ENCODE peak calls at places on chromosomes 2 and 18, in six cellular contexts. J, F, X, G, O and W are unnamed samples.

GRCh38 chr2:7203056-7203467 is 285.9 kb downstream of the RNF144A start:
- DNase-seq in O (no peak), X (peak), F (no peak), J (peak), G (peak), W (peak)

GRCh38 chr18:74115046-74115445 is 32.6 kb downstream of the FBXO15 start:
- DNase-seq in G (no peak), F (no peak), X (no peak), O (peak), J (no peak), W (no peak)

GRCh38 chr2:56816666-56817065 is 632.9 kb downstream of the CCDC85A start:
- DNase-seq in X (peak), O (no peak), J (no peak), G (no peak), F (no peak), W (no peak)

GRCh38 chr2:231941673-231942072 is 15.5 kb upstream of the NPPC start:
- DNase-seq in J (no peak), O (no peak), X (no peak), F (no peak), G (no peak), W (no peak)

GRCh38 chr2:229586012-229586411 is 128.3 kb downstream of the DNER start:
- DNase-seq in F (no peak), J (no peak), G (no peak), X (no peak), O (no peak), W (no peak)

GRCh38 chr2:68879296-68879695 is 8.1 kb upstream of the BMP10 start:
- DNase-seq in G (no peak), X (no peak), F (no peak), O (no peak), J (no peak), W (no peak)

GRCh38 chr2:155010925-155011324 is 312.4 kb downstream of the KCNJ3 start:
- DNase-seq in F (no peak), J (no peak), X (no peak), O (no peak), G (no peak), W (no peak)

GRCh38 chr18:68847219-68847860 is 49.5 kb downstream of the CCDC102B start:
- DNase-seq in X (no peak), O (no peak), J (no peak), G (peak), F (no peak), W (no peak)

GRCh38 chr2:37005118-37005868 is 39.0 kb upstream of the STRN start:
- DNase-seq in X (no peak), J (peak), O (no peak), G (peak), F (no peak), W (no peak)

GRCh38 chr2:23418490-23418911 is 33.5 kb downstream of the KLHL29 start:
- DNase-seq in X (no peak), G (no peak), O (peak), J (no peak), F (no peak), W (no peak)

GRCh38 chr2:67649331-67650071 is 252.4 kb downstream of the ETAA1 start:
- DNase-seq in J (peak), O (no peak), G (no peak), F (no peak), X (peak), W (no peak)

GRCh38 chr2:144675731-144676130 is 155.8 kb upstream of the ZEB2 start:
- DNase-seq in F (no peak), G (no peak), J (no peak), O (no peak), X (no peak), W (no peak)

GRCh38 chr18:13540783-13541182 is 185.6 kb downstream of the FAM210A start:
- DNase-seq in G (peak), X (no peak), F (no peak), O (no peak), J (no peak), W (no peak)

GRCh38 chr2:185255566-185255965 is 483.0 kb upstream of the FSIP2 start:
- DNase-seq in O (no peak), X (no peak), G (no peak), J (no peak), F (no peak), W (no peak)

GRCh38 chr2:133839677-133840076 is 271.4 kb upstream of the NCKAP5 start:
- DNase-seq in O (no peak), J (no peak), X (no peak), F (no peak), G (no peak), W (no peak)

GRCh38 chr2:133838642-133839370 is 270.5 kb upstream of the NCKAP5 start:
- DNase-seq in F (no peak), G (no peak), O (no peak), J (no peak), X (no peak), W (no peak)

GRCh38 chr2:133836220-133836619 is 268.0 kb upstream of the NCKAP5 start:
- DNase-seq in G (no peak), O (no peak), X (no peak), J (no peak), F (no peak), W (no peak)

GRCh38 chr2:133836691-133837090 is 268.4 kb upstream of the NCKAP5 start:
- DNase-seq in J (no peak), F (no peak), O (no peak), X (no peak), G (no peak), W (no peak)

GRCh38 chr2:133837441-133838090 is 269.3 kb upstream of the NCKAP5 start:
- DNase-seq in F (no peak), J (no peak), G (no peak), X (no peak), O (no peak), W (no peak)
- H3K27ac ChIP-seq in F (no peak), J (no peak), G (no peak), X (no peak), O (no peak), W (no peak)

GRCh38 chr2:26024260-26024659 is 9.6 kb upstream of the RAB10 start:
- DNase-seq in O (no peak), X (no peak), J (no peak), G (no peak), F (no peak), W (no peak)

GRCh38 chr2:26018184-26018716 is 15.6 kb upstream of the RAB10 start:
- DNase-seq in J (peak), F (no peak), X (peak), G (peak), O (no peak), W (no peak)

GRCh38 chr2:26017464-26018183 is 16.3 kb upstream of the RAB10 start:
- DNase-seq in J (no peak), G (no peak), X (no peak), O (no peak), F (no peak), W (no peak)

GRCh38 chr2:26016012-26016742 is 17.7 kb upstream of the RAB10 start:
- DNase-seq in G (no peak), F (no peak), X (no peak), O (no peak), J (no peak), W (no peak)

DNA sequence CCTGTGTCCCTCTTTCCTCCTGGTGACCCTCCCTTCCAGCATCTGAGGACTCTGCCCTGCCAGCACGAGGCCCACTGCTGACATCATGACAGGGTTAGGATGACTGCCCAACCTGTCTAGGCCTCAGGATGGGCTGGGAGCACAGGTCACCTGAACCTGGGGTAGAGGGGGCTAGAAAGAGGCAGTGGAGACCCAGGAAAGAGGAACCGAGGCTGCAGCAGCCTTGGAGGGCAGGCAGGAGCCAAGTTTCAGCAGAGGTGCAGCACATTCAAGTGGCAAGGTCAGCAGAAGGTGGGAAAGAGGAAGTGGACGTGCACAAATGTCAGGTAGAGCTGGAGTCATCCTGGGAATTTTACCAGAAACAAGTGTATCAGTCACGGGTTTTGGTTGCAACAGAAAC is 13.7 kb upstream of the RAB10 start:
- DNase-seq in G (no peak), O (no peak), X (no peak), J (no peak), F (no peak), W (no peak)
- H3K27ac ChIP-seq in G (no peak), O (no peak), X (no peak), J (no peak), F (no peak), W (no peak)

DNA sequence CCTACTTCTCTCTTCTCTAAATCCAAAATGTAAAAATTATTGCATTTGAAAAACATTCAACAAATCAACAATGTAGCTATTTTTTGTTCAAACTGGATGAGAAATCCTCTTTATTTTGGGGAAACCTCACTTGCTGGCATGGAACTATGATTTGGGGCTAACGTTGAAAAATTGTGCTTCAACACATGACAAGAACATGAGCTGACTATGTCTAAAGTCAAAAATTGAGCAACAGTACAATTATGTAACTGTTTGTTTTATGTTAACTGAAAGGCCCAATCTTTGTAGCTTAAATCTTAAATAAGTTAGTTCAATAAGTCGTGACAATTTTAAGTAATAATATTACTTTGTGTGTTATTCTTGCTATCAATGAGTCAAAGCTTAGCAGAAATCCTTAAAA is 67.3 kb downstream of the TMEFF2 start:
- DNase-seq in F (no peak), O (no peak), X (no peak), G (no peak), J (no peak), W (no peak)
- H3K27ac ChIP-seq in F (no peak), O (no peak), X (no peak), G (no peak), J (no peak), W (peak)

GRCh38 chr2:135775420-135775819 is 33.8 kb downstream of the UBXN4 start:
- DNase-seq in X (no peak), J (no peak), O (no peak), G (no peak), F (no peak), W (no peak)

GRCh38 chr2:135768863-135769262 is 27.2 kb downstream of the UBXN4 start:
- DNase-seq in X (no peak), G (no peak), J (no peak), F (no peak), O (no peak), W (no peak)

GRCh38 chr2:135776367-135776766 is 34.7 kb downstream of the UBXN4 start:
- DNase-seq in J (no peak), G (no peak), F (no peak), O (no peak), X (no peak), W (no peak)

GRCh38 chr2:135773319-135773718 is 31.7 kb downstream of the UBXN4 start:
- DNase-seq in X (no peak), G (no peak), O (no peak), F (no peak), J (no peak), W (no peak)

DNA sequence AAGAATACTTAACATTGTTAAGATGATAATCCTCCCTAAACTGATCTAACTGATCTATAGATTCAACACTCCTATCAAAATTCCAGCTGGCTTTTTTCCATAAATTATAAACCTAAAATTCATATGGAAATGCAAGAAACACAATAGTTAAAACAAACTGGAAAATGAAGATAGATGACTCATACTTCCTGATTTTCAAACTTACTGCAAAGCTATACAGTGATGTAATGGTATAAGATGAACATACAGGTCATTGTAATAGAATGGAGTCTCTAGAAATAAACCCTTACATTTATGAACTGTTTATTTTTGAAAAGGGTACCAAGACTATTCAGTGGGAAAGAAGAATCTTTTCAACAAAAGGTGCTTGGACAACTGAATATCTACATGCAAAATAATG is 32.3 kb downstream of the UBXN4 start:
- DNase-seq in F (no peak), J (no peak), G (no peak), O (no peak), X (no peak), W (no peak)
- H3K27ac ChIP-seq in F (no peak), J (no peak), G (no peak), O (no peak), X (no peak), W (no peak)

GRCh38 chr18:31041346-31042067 is 1.0 kb downstream of the DSC3 start:
- DNase-seq in G (no peak), O (peak), F (no peak), X (no peak), J (peak), W (no peak)

GRCh38 chr18:31039426-31039825 is 3.1 kb downstream of the DSC3 start:
- DNase-seq in X (no peak), F (no peak), J (no peak), G (no peak), O (no peak), W (no peak)

GRCh38 chr18:31042391-31043181 is at the start of gene DSC3:
- DNase-seq in G (no peak), J (peak), F (no peak), O (peak), X (peak), W (no peak)

GRCh38 chr18:31042068-31042390 is 513 bp downstream of the DSC3 start:
- DNase-seq in X (no peak), F (no peak), O (no peak), J (no peak), G (no peak), W (no peak)

GRCh38 chr18:31040982-31041345 is 1.6 kb downstream of the DSC3 start:
- DNase-seq in J (no peak), G (no peak), O (no peak), X (no peak), F (no peak), W (no peak)
- H3K27ac ChIP-seq in J (no peak), G (no peak), O (no peak), X (no peak), F (no peak), W (no peak)

GRCh38 chr2:47172922-47173695 is 18.0 kb upstream of the STPG4 start:
- DNase-seq in G (no peak), F (no peak), O (no peak), X (no peak), J (no peak), W (no peak)
- H3K27ac ChIP-seq in G (peak), F (peak), O (peak), X (no peak), J (peak), W (peak)

GRCh38 chr2:10430886-10431622 is 17.1 kb downstream of the ODC1 start:
- DNase-seq in F (no peak), J (no peak), O (no peak), X (peak), G (no peak), W (no peak)
- H3K27ac ChIP-seq in F (no peak), J (peak), O (no peak), X (no peak), G (no peak), W (no peak)

GRCh38 chr2:112789186-112789585 is 4.9 kb upstream of the IL1A start:
- DNase-seq in F (no peak), J (no peak), G (no peak), X (no peak), O (no peak), W (no peak)

GRCh38 chr2:112788653-112789052 is 4.4 kb upstream of the IL1A start:
- DNase-seq in O (no peak), X (no peak), G (no peak), J (no peak), F (no peak), W (no peak)

GRCh38 chr2:112787294-112787693 is 3.0 kb upstream of the IL1A start:
- DNase-seq in X (no peak), F (no peak), J (no peak), G (no peak), O (no peak), W (no peak)

GRCh38 chr2:112790305-112790704 is 6.0 kb upstream of the IL1A start:
- DNase-seq in J (no peak), F (no peak), O (no peak), G (no peak), X (no peak), W (no peak)

GRCh38 chr2:112787729-112788401 is 3.6 kb upstream of the IL1A start:
- DNase-seq in J (no peak), G (no peak), F (no peak), X (no peak), O (no peak), W (no peak)
- H3K27ac ChIP-seq in J (no peak), G (no peak), F (no peak), X (no peak), O (peak), W (no peak)